ENCODE peak calls at places on chromosomes 2 and 18, in five cellular contexts. R is neuronal stem cell, A is mesenchymal stem cell, I is trophoblast cell, L is H1. E is an unnamed sample.

GRCh38 chr18:74351354-74351753 is 35.7 kb downstream of the C18orf63 start:
- DNase-seq in R (no peak), A (peak), I (peak), L (no peak), E (no peak)

GRCh38 chr2:25323042-25323514 is 18.6 kb downstream of the DNMT3A start:
- DNase-seq in R (no peak), A (peak), I (peak), L (peak), E (peak)

GRCh38 chr2:156452971-156453370 is 16.8 kb downstream of the GPD2 start:
- DNase-seq in R (no peak), A (no peak), I (no peak), L (no peak), E (no peak)

GRCh38 chr2:133791191-133791590 is 222.9 kb upstream of the NCKAP5 start:
- DNase-seq in R (no peak), A (peak), I (no peak), L (no peak), E (no peak)

GRCh38 chr18:25033747-25034471 is 318.1 kb downstream of the ZNF521 start:
- DNase-seq in R (no peak), A (no peak), I (no peak), L (no peak), E (no peak)

GRCh38 chr2:222490100-222490499 is 65.8 kb downstream of the SGPP2 start:
- DNase-seq in R (no peak), A (no peak), I (no peak), L (no peak), E (no peak)

GRCh38 chr2:101435011-101435862 is 39.7 kb downstream of the RFX8 start:
- DNase-seq in R (peak), A (no peak), I (no peak), L (peak), E (peak)

GRCh38 chr2:127537142-127537541 is 1.7 kb downstream of the MYO7B start:
- DNase-seq in R (no peak), A (no peak), I (no peak), L (no peak), E (no peak)

GRCh38 chr2:43408784-43409160 is 182.4 kb upstream of the ZFP36L2 start:
- DNase-seq in R (no peak), A (no peak), I (no peak), L (no peak), E (no peak)

GRCh38 chr18:72697706-72698105 is 153.6 kb upstream of the CBLN2 start:
- DNase-seq in R (no peak), A (no peak), I (no peak), L (no peak), E (no peak)

GRCh38 chr18:73461038-73461779 is 593.4 kb upstream of the NETO1 start:
- DNase-seq in R (no peak), A (no peak), I (no peak), L (no peak), E (no peak)

GRCh38 chr2:138447889-138448570 is 53.5 kb upstream of the SPOPL start:
- DNase-seq in R (no peak), A (no peak), I (no peak), L (no peak), E (no peak)

GRCh38 chr18:31278609-31279071 is 39.3 kb upstream of the DSG1 start:
- DNase-seq in R (no peak), A (peak), I (no peak), L (no peak), E (no peak)

GRCh38 chr2:95348609-95349567 is 51.7 kb downstream of the KCNIP3 start:
- DNase-seq in R (no peak), A (no peak), I (no peak), L (peak), E (peak)

GRCh38 chr2:205698556-205699282 is 16.4 kb downstream of the NRP2 start:
- DNase-seq in R (peak), A (peak), I (no peak), L (no peak), E (no peak)

GRCh38 chr2:125168442-125168841 is 1143.4 kb downstream of the CNTNAP5 start:
- DNase-seq in R (no peak), A (peak), I (no peak), L (no peak), E (no peak)

GRCh38 chr2:223529676-223530075 is 72.5 kb downstream of the SCG2 start:
- DNase-seq in R (no peak), A (no peak), I (peak), L (no peak), E (no peak)

GRCh38 chr18:55228707-55229106 is 269.4 kb upstream of the CCDC68 start:
- DNase-seq in R (no peak), A (no peak), I (no peak), L (no peak), E (no peak)

GRCh38 chr2:2044658-2045057 is 286.4 kb downstream of the MYT1L start:
- DNase-seq in R (no peak), A (no peak), I (no peak), L (no peak), E (no peak)

GRCh38 chr2:28904295-28904694 is 9.8 kb downstream of the WDR43 start:
- DNase-seq in R (no peak), A (peak), I (peak), L (no peak), E (no peak)

GRCh38 chr2:60556998-60557955 is 3.8 kb upstream of the BCL11A start:
- DNase-seq in R (no peak), A (no peak), I (no peak), L (no peak), E (no peak)

GRCh38 chr2:42575458-42576064 is 7.1 kb downstream of the MTA3 start:
- DNase-seq in R (no peak), A (no peak), I (no peak), L (no peak), E (no peak)

GRCh38 chr18:28805491-28805890 is 628.6 kb upstream of the CDH2 start:
- DNase-seq in R (no peak), A (no peak), I (no peak), L (no peak), E (no peak)

GRCh38 chr2:47295133-47295980 is 107.6 kb upstream of the MSH2 start:
- DNase-seq in R (no peak), A (no peak), I (no peak), L (no peak), E (no peak)

GRCh38 chr2:207463996-207464395 is 65.8 kb upstream of the CREB1 start:
- DNase-seq in R (no peak), A (no peak), I (no peak), L (no peak), E (no peak)

GRCh38 chr18:24659837-24660720 is 199.6 kb downstream of the HRH4 start:
- DNase-seq in R (no peak), A (no peak), I (no peak), L (no peak), E (no peak)

GRCh38 chr18:31217038-31217437 is 54.4 kb upstream of the DSC1 start:
- DNase-seq in R (no peak), A (no peak), I (peak), L (no peak), E (no peak)

GRCh38 chr2:237603718-237604362 is 13.3 kb upstream of the RAB17 start:
- DNase-seq in R (no peak), A (peak), I (no peak), L (no peak), E (no peak)

GRCh38 chr2:97739893-97740245 is 26.5 kb downstream of the ZAP70 start:
- DNase-seq in R (no peak), A (no peak), I (no peak), L (no peak), E (no peak)

GRCh38 chr2:240714747-240715725 is 23.4 kb downstream of the AQP12A start:
- DNase-seq in R (no peak), A (no peak), I (no peak), L (no peak), E (no peak)

GRCh38 chr2:110105608-110106467 is 9.8 kb downstream of the MALL start:
- DNase-seq in R (no peak), A (peak), I (no peak), L (peak), E (no peak)

GRCh38 chr2:75640621-75641121 is 5.9 kb upstream of the MRPL19 start:
- DNase-seq in R (peak), A (peak), I (peak), L (peak), E (peak)

GRCh38 chr2:216687111-216687510 is 8.2 kb downstream of the IGFBP5 start:
- DNase-seq in R (no peak), A (no peak), I (no peak), L (no peak), E (no peak)

GRCh38 chr2:163982938-163983337 is 247.1 kb upstream of the FIGN start:
- DNase-seq in R (no peak), A (no peak), I (no peak), L (no peak), E (no peak)

GRCh38 chr2:157858846-157859245 is 17.3 kb downstream of the ACVR1 start:
- DNase-seq in R (no peak), A (no peak), I (peak), L (no peak), E (no peak)

GRCh38 chr18:37965572-37965970 is 400.0 kb upstream of the CELF4 start:
- DNase-seq in R (no peak), A (no peak), I (no peak), L (no peak), E (no peak)

GRCh38 chr2:42189235-42189566 is 20.0 kb downstream of the EML4 start:
- DNase-seq in R (no peak), A (no peak), I (no peak), L (no peak), E (no peak)

GRCh38 chr2:106057206-106057605 is 136.9 kb downstream of the UXS1 start:
- DNase-seq in R (no peak), A (no peak), I (no peak), L (no peak), E (no peak)

GRCh38 chr2:55912926-55913325 is 10.7 kb downstream of the EFEMP1 start:
- DNase-seq in R (no peak), A (no peak), I (no peak), L (no peak), E (no peak)
- H3K4ac ChIP-seq in R (no peak), A (no peak), I (no peak), L (no peak), E (no peak)

GRCh38 chr2:218382785-218383184 is 712 bp downstream of the SLC11A1 start:
- DNase-seq in R (no peak), A (no peak), I (no peak), L (no peak), E (no peak)

GRCh38 chr2:218386505-218387368 is 4.7 kb downstream of the SLC11A1 start:
- DNase-seq in R (no peak), A (no peak), I (no peak), L (peak), E (peak)

GRCh38 chr2:218381916-218382366 is at the start of gene SLC11A1:
- DNase-seq in R (no peak), A (no peak), I (no peak), L (no peak), E (no peak)

GRCh38 chr2:218384975-218385374 is 2.9 kb downstream of the SLC11A1 start:
- DNase-seq in R (no peak), A (no peak), I (no peak), L (no peak), E (no peak)

GRCh38 chr2:218383892-218384519 is 1.9 kb downstream of the SLC11A1 start:
- DNase-seq in R (no peak), A (no peak), I (no peak), L (no peak), E (no peak)
- H2BK12ac ChIP-seq in R (peak), A (no peak), I (no peak), L (no peak), E (no peak)

GRCh38 chr18:48660346-48661228 is 121.8 kb downstream of the CTIF start:
- DNase-seq in R (no peak), A (no peak), I (no peak), L (no peak), E (no peak)
- H2BK5ac ChIP-seq in R (no peak), A (no peak), I (no peak), L (no peak), E (no peak)

DNA sequence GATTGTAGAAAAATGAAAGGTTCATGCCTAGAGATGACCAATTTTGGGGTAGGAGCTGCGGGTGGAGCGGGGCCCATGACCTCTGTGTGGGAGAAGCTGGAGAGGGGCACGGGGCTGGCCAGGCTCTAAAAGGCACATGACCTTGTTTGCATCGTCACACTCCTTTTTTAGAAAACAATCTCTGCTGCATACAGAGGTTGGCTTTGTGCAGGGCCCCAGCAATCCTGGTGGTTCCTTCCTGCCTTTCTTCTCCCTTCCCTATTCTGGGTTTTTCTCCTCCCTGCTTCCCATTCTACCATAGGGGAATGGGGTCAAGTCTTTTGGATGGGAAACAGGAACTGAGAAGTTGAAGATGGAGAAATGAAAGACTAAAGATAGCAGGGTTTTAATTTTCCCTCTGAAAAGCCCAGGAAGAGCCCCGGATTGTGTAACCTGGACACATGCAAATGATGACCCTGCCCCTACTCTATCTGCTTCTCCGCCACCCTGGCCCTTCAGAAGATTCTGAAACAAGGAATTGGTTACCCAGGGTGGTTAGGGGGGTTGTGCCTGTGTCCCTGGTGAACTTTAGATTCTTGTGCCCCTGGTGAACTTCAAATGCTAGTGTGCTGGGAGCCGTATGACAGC is 53.9 kb downstream of the ASAP2 start:
- DNase-seq in R (no peak), A (no peak), I (no peak), L (no peak), E (no peak)
- H3K4ac ChIP-seq in R (no peak), A (peak), I (no peak), L (no peak), E (no peak)

GRCh38 chr2:44981714-44982108 is 27.5 kb downstream of the SIX2 start:
- DNase-seq in R (peak), A (peak), I (peak), L (peak), E (peak)
- H2BK12ac ChIP-seq in R (no peak), A (no peak), I (no peak), L (no peak), E (no peak)

GRCh38 chr2:227864161-227864756 is 7.2 kb upstream of the DAW1 start:
- DNase-seq in R (no peak), A (peak), I (peak), L (no peak), E (no peak)

GRCh38 chr2:227862227-227862740 is 9.1 kb upstream of the DAW1 start:
- DNase-seq in R (no peak), A (peak), I (peak), L (no peak), E (no peak)

GRCh38 chr2:227861011-227861410 is 10.4 kb upstream of the DAW1 start:
- DNase-seq in R (no peak), A (no peak), I (no peak), L (no peak), E (no peak)

GRCh38 chr2:227865281-227865680 is 6.2 kb upstream of the DAW1 start:
- DNase-seq in R (no peak), A (no peak), I (no peak), L (no peak), E (no peak)

DNA sequence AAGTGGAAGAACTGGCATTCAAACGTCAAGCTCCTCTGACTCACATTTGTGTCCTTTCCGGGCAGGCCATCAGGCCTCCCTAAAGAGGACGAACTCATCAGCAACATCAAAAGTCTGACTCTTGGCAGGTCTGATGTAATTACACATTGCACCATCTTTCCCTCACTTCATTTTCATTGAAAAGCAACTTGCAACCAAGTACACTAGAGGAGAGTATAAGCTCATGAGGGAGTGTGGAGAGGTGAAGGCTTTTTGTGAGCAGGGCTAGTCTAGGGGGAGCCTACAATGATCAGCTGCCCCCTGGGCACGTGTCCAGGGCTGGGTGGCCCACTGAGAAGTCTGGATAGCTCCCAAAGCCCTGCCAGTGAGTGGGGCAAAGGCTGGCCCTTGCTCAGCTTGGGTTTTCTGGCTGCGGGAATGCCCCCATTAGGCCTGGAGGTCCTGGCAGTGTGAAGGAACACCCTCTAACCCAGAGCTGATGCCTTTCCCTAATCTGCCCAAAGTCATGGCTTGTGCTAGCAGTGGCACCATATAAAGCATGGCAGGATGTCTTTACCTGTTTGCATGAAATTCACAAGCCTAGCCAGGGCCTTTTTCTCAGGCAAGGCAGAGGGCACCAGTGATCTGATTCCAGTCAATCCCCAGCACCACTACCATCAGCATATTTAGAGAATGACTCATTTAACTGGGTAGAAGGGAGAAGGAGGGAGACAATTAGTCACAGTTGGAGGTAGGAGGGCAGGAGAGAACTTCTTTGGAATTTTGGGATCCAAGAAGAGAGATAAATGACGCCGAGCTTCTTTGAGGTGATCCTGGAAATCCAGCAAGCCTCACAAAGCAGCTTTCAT is 8.5 kb upstream of the DAW1 start:
- DNase-seq in R (no peak), A (peak), I (peak), L (peak), E (peak)
- H2BK5ac ChIP-seq in R (no peak), A (peak), I (peak), L (peak), E (no peak)

DNA sequence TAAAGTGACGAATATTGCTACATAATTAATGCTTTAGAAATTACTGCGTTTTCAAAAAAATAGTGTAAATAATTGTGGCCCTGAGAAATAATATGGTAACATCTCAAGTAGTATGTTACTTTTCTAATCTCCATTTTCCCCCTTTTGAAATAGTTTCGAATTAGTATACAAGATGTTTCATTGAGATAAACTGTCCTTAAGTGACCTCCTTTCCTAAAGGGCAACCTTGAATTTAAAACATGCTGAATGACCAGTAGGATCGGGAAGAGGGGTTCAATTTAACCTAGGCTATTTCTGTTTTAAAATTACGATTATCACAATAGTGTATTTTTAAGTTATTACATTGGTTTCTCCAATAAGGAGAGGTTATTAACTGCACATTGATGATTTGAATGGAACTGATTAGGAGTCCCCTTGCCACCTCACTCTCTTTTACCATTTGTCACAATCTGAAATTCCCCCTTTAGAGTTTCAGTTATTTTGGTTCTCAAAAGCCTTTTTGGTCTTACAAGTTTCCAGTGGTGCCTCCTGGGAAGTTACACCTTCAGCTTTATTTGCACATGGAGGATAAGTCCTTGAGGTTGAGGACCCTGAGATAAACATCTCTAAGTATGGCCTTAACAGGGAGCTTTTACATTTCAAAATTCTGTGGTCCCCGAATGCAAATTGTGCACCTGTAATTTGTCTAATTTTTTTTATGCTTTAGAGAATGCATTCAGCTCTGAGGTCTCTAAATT is 2.3 kb downstream of the ACTR3 start:
- DNase-seq in R (no peak), A (no peak), I (no peak), L (no peak), E (no peak)
- H3K4ac ChIP-seq in R (no peak), A (no peak), I (peak), L (no peak), E (no peak)

GRCh38 chr18:13407484-13407883 is 188.9 kb downstream of the LDLRAD4 start:
- DNase-seq in R (no peak), A (no peak), I (no peak), L (no peak), E (no peak)

GRCh38 chr18:13405305-13406038 is 186.9 kb downstream of the LDLRAD4 start:
- DNase-seq in R (no peak), A (no peak), I (no peak), L (no peak), E (no peak)

GRCh38 chr18:13403786-13404549 is 185.4 kb downstream of the LDLRAD4 start:
- DNase-seq in R (no peak), A (no peak), I (no peak), L (no peak), E (no peak)

GRCh38 chr18:13406770-13407169 is 188.2 kb downstream of the LDLRAD4 start:
- DNase-seq in R (no peak), A (no peak), I (no peak), L (no peak), E (no peak)

DNA sequence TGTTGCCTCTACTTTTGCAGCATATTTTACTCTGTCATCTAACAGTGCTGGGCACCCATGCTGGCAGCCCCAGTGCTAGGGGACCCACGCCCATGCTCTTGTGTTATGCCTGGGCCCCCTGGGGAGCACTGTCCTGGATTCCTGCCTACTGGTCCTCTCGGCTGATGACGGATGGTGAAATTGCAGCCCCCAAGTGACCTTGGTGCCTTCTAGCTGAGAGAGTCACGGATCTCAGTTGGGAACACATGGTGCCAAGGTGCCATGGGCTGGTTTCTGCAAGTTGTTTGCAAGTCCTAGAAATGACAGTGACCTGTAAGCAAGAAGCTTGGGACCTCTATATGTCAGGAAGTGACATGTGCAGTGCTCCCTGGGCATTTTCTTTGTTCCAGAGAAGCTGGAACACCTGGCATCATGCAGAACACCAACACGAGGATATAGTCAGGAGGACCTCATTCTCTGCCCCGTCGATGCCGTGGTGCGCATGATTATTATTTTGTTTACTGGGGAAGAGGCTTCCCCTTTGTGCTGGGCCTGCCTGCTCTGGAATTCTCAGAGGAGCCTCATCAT is 187.6 kb downstream of the LDLRAD4 start:
- DNase-seq in R (no peak), A (no peak), I (no peak), L (no peak), E (no peak)
- H2BK12ac ChIP-seq in R (no peak), A (no peak), I (no peak), L (no peak), E (no peak)

GRCh38 chr2:120748741-120749140 is 13.1 kb downstream of the GLI2 start:
- DNase-seq in R (no peak), A (no peak), I (no peak), L (no peak), E (no peak)
- H2BK5ac ChIP-seq in R (no peak), A (no peak), I (no peak), L (no peak), E (no peak)